ENCODE peak calls at places on chromosomes 3 and 15, in nine cellular contexts. N is A549, L is psoas muscle, P is brain microvascular endothelial cell, T is HFF-Myc, A is fibroblast of mammary gland, S is mucosa of descending colon, D is transverse colon, C is sigmoid colon. V is an unnamed sample.

GRCh38 chr3:78848392-78849288 is 919.2 kb downstream of the ROBO1 start:
- DNase-seq in D (no peak), A (no peak), S (no peak), T (no peak), L (no peak), P (no peak), C (no peak), N (peak), V (no peak)

GRCh38 chr15:63999177-63999576 is 47.1 kb downstream of the DAPK2 start:
- DNase-seq in C (no peak), T (no peak), N (no peak), A (peak), D (no peak), L (no peak), S (no peak), P (no peak), V (no peak)

GRCh38 chr15:57727031-57727430 is 20.5 kb downstream of the POLR2M start:
- DNase-seq in T (no peak), D (no peak), S (no peak), A (no peak), N (no peak), P (no peak), C (no peak), L (no peak), V (no peak)

GRCh38 chr3:134381836-134382442 is 7.7 kb upstream of the AMOTL2 start:
- DNase-seq in T (no peak), D (peak), N (no peak), L (no peak), S (peak), P (no peak), A (no peak), C (peak), V (no peak)

GRCh38 chr3:129606522-129607390 is at the start of gene PLXND1:
- DNase-seq in D (peak), A (peak), L (peak), C (peak), T (no peak), S (peak), N (peak), P (peak), V (no peak)

GRCh38 chr15:65532738-65533051 is 2.4 kb downstream of the HACD3 start:
- DNase-seq in C (no peak), L (no peak), D (no peak), A (peak), T (peak), P (no peak), S (no peak), N (peak), V (no peak)

GRCh38 chr15:95440712-95441111 is 889.8 kb upstream of the NR2F2 start:
- DNase-seq in T (no peak), P (no peak), A (peak), C (no peak), D (no peak), L (no peak), S (no peak), N (no peak), V (no peak)

GRCh38 chr3:123351396-123351945 is 97.4 kb downstream of the ADCY5 start:
- DNase-seq in D (no peak), P (no peak), T (no peak), S (no peak), C (peak), N (no peak), L (no peak), A (no peak), V (no peak)

GRCh38 chr15:66505430-66505811 is 295 bp downstream of the ZWILCH start:
- DNase-seq in N (no peak), T (no peak), A (peak), S (no peak), L (no peak), D (no peak), P (peak), C (no peak), V (no peak)

GRCh38 chr3:129345281-129345680 is 66.6 kb downstream of the HMCES start:
- DNase-seq in A (no peak), L (no peak), S (peak), C (no peak), T (no peak), D (no peak), P (no peak), N (no peak), V (no peak)

GRCh38 chr15:99873451-99873850 is 140.2 kb upstream of the LYSMD4 start:
- DNase-seq in C (no peak), L (no peak), T (no peak), N (no peak), D (no peak), A (no peak), P (no peak), S (no peak), V (no peak)

DNA sequence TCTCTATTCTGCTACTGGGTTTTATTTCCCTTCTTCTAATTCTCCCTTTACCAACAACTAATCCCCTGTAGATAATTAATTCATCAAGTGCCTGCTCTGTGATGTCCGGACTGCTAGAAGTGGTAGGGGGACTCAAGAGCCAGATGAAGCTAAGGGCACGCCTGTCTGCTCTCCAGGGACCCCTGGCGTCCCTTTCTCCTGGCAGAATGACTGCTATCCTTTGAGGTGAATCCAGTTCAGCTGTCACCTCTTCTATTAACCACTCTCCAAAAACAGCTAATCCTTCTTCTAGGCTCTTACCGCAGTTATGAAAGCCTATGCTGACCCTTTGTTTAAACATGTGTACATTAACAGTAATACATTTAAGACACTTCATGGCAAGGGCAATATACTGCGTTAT is 1.4 kb upstream of the CHRNA7 start:
- DNase-seq in T (no peak), D (no peak), C (no peak), N (peak), P (no peak), S (no peak), L (no peak), A (no peak), V (no peak)
- TF ChIP-seq CTCF in T (no peak), D (no peak), C (no peak), N (no peak), P (no peak), S (no peak), L (no peak), A (no peak), V (no peak)

GRCh38 chr3:186929186-186929585 is 1.1 kb upstream of the ST6GAL1 start:
- DNase-seq in C (no peak), A (no peak), D (no peak), N (no peak), P (no peak), S (no peak), L (no peak), T (no peak), V (no peak)

GRCh38 chr3:186930639-186931486 is 537 bp downstream of the ST6GAL1 start:
- DNase-seq in T (peak), N (peak), S (peak), D (peak), C (no peak), P (peak), L (peak), A (peak), V (peak)

GRCh38 chr3:186929676-186930075 is 650 bp upstream of the ST6GAL1 start:
- DNase-seq in S (no peak), N (no peak), T (no peak), D (no peak), A (no peak), L (no peak), P (no peak), C (no peak), V (no peak)

GRCh38 chr3:186931487-186932280 is 1.4 kb downstream of the ST6GAL1 start:
- DNase-seq in P (peak), A (peak), D (peak), C (no peak), N (no peak), T (peak), L (peak), S (peak), V (peak)

DNA sequence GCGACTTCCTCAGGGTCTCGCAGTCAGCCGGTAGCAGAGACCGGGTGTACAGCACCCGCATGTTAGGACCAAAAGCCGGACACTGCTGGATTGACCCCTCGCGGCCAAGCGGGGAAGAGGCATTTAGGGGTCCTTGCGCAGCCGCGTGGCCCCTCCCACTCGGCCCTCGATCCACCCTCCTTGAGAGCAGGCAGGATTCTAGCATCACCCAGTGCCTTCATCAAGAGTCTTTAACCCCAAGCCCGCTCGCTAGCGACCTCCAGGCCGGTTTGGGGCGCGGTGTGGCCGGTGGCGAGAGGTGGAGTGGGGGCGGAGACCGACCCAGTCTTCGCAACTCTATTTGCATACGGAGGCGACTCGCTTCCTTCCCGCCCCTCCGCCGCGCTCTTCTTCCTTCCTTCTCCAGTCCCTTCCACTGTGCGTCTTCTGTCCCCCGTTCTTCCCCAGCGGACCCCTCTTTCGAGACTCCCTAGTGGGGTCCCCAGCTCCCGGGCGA is at the start of gene ST6GAL1:
- DNase-seq in T (peak), N (peak), P (peak), S (peak), L (peak), C (peak), A (peak), D (peak), V (peak)
- TF ChIP-seq CTCF in T (peak), N (no peak), P (peak), S (no peak), L (peak), C (peak), A (peak), D (peak), V (no peak)

DNA sequence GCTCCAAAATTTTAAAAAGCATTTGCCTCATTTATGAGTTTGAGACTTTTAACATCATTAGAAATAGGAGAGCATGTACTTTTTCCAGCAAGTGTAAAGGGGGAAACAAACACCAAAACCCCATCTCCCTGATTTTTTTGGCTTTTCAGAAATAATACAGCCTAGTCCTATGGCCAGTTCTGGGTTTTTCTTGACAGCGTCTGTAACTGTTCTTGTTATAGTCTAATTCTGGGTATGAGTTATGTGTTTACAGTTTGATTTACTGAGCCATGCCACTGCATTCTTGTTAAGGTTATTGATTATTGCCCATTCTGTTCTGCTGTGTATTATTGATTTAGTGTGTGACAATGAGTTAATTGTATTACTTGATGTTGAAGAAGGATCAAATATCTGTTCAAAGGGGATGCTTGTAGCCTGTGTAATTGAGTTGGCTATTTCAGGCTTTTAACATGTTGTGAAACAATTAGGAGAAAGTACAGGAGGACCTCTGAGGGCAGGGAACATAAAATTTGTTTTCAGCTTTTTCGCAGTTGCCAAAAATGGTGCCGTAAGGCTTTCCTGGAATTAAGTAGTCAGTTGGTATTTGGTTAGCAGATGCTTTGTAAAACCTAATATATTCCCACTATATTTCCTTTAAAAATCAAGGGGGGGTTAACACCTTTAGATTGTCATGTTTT is 46.1 kb downstream of the MBNL1 start:
- DNase-seq in C (no peak), S (no peak), T (no peak), L (no peak), A (peak), P (no peak), D (no peak), N (no peak), V (no peak)
- TF ChIP-seq CTCF in C (no peak), S (no peak), T (no peak), L (no peak), A (no peak), P (no peak), D (no peak), N (no peak), V (no peak)

GRCh38 chr3:171172070-171172469 is 145.6 kb upstream of the SLC2A2 start:
- DNase-seq in C (no peak), L (no peak), P (no peak), A (no peak), S (no peak), D (no peak), T (no peak), N (no peak), V (no peak)
- TF ChIP-seq CTCF in C (no peak), L (no peak), P (peak), A (peak), S (no peak), D (no peak), T (peak), N (peak), V (no peak)

GRCh38 chr15:68332266-68332665 is 54.7 kb downstream of the FEM1B start:
- DNase-seq in L (no peak), C (no peak), T (no peak), A (no peak), S (no peak), P (no peak), N (no peak), D (no peak), V (no peak)
- TF ChIP-seq CTCF in L (no peak), C (no peak), T (no peak), A (no peak), S (no peak), P (no peak), N (no peak), D (no peak), V (no peak)